ENCODE peak calls at places on chromosome 15, in six cellular contexts. One of them, this sample, is unnamed.

GRCh38 chr15:92623435-92623834 is 32.1 kb downstream of the FAM174B start:
- DNase-seq in activated naive CD4-positive, alpha-beta T cell: no peak
- DNase-seq in stimulated activated naive CD4-positive, alpha-beta T cell treated with Interleukin-2 at 50 U/mL for 16 hours: no peak
- DNase-seq in NCI-H69: peak
- DNase-seq in activated T-helper 9 cell treated with anti-CD3 and anti-CD28 coated beads, Interleukin-2, amount 50 U/mL, for 16 hours: no peak
- DNase-seq in stomach: no peak
- DNase-seq in this sample: no peak

GRCh38 chr15:64092864-64093626 is 593 bp downstream of the CIAO2A start:
- DNase-seq in activated T-helper 9 cell treated with anti-CD3 and anti-CD28 coated beads, Interleukin-2, amount 50 U/mL, for 16 hours: no peak
- DNase-seq in stimulated activated naive CD4-positive, alpha-beta T cell treated with Interleukin-2 at 50 U/mL for 16 hours: peak
- DNase-seq in activated naive CD4-positive, alpha-beta T cell: no peak
- DNase-seq in NCI-H69: peak
- DNase-seq in stomach: peak
- DNase-seq in this sample: peak

GRCh38 chr15:69951511-69952209 is 146.1 kb downstream of the TLE3 start:
- DNase-seq in NCI-H69: peak
- DNase-seq in stimulated activated naive CD4-positive, alpha-beta T cell treated with Interleukin-2 at 50 U/mL for 16 hours: no peak
- DNase-seq in activated T-helper 9 cell treated with anti-CD3 and anti-CD28 coated beads, Interleukin-2, amount 50 U/mL, for 16 hours: no peak
- DNase-seq in activated naive CD4-positive, alpha-beta T cell: no peak
- DNase-seq in stomach: no peak
- DNase-seq in this sample: no peak

GRCh38 chr15:101371081-101371480 is 76.0 kb upstream of the SNRPA1 start:
- DNase-seq in stimulated activated naive CD4-positive, alpha-beta T cell treated with Interleukin-2 at 50 U/mL for 16 hours: no peak
- DNase-seq in stomach: no peak
- DNase-seq in NCI-H69: no peak
- DNase-seq in activated T-helper 9 cell treated with anti-CD3 and anti-CD28 coated beads, Interleukin-2, amount 50 U/mL, for 16 hours: no peak
- DNase-seq in activated naive CD4-positive, alpha-beta T cell: no peak
- DNase-seq in this sample: no peak

GRCh38 chr15:31605467-31605931 is 278.9 kb downstream of the KLF13 start:
- DNase-seq in stimulated activated naive CD4-positive, alpha-beta T cell treated with Interleukin-2 at 50 U/mL for 16 hours: no peak
- DNase-seq in activated naive CD4-positive, alpha-beta T cell: no peak
- DNase-seq in activated T-helper 9 cell treated with anti-CD3 and anti-CD28 coated beads, Interleukin-2, amount 50 U/mL, for 16 hours: no peak
- DNase-seq in stomach: no peak
- DNase-seq in NCI-H69: peak
- DNase-seq in this sample: peak

GRCh38 chr15:51312132-51312531 is 26.3 kb downstream of the CYP19A1 start:
- DNase-seq in activated naive CD4-positive, alpha-beta T cell: no peak
- DNase-seq in activated T-helper 9 cell treated with anti-CD3 and anti-CD28 coated beads, Interleukin-2, amount 50 U/mL, for 16 hours: no peak
- DNase-seq in NCI-H69: peak
- DNase-seq in stomach: no peak
- DNase-seq in stimulated activated naive CD4-positive, alpha-beta T cell treated with Interleukin-2 at 50 U/mL for 16 hours: no peak
- DNase-seq in this sample: no peak

GRCh38 chr15:40198364-40199085 is 37.7 kb downstream of the BUB1B start:
- DNase-seq in stomach: no peak
- DNase-seq in NCI-H69: no peak
- DNase-seq in stimulated activated naive CD4-positive, alpha-beta T cell treated with Interleukin-2 at 50 U/mL for 16 hours: no peak
- DNase-seq in activated naive CD4-positive, alpha-beta T cell: no peak
- DNase-seq in activated T-helper 9 cell treated with anti-CD3 and anti-CD28 coated beads, Interleukin-2, amount 50 U/mL, for 16 hours: no peak
- DNase-seq in this sample: no peak

GRCh38 chr15:65245096-65245849 is 34.0 kb upstream of the CILP start:
- DNase-seq in stimulated activated naive CD4-positive, alpha-beta T cell treated with Interleukin-2 at 50 U/mL for 16 hours: no peak
- DNase-seq in activated naive CD4-positive, alpha-beta T cell: no peak
- DNase-seq in activated T-helper 9 cell treated with anti-CD3 and anti-CD28 coated beads, Interleukin-2, amount 50 U/mL, for 16 hours: no peak
- DNase-seq in stomach: no peak
- DNase-seq in NCI-H69: no peak
- DNase-seq in this sample: peak

GRCh38 chr15:45174577-45174976 is 13.2 kb downstream of the SHF start:
- DNase-seq in activated naive CD4-positive, alpha-beta T cell: no peak
- DNase-seq in stimulated activated naive CD4-positive, alpha-beta T cell treated with Interleukin-2 at 50 U/mL for 16 hours: no peak
- DNase-seq in activated T-helper 9 cell treated with anti-CD3 and anti-CD28 coated beads, Interleukin-2, amount 50 U/mL, for 16 hours: no peak
- DNase-seq in stomach: no peak
- DNase-seq in NCI-H69: no peak
- DNase-seq in this sample: no peak

GRCh38 chr15:96255599-96255998 is 74.9 kb upstream of the NR2F2 start:
- DNase-seq in activated naive CD4-positive, alpha-beta T cell: no peak
- DNase-seq in stomach: no peak
- DNase-seq in stimulated activated naive CD4-positive, alpha-beta T cell treated with Interleukin-2 at 50 U/mL for 16 hours: no peak
- DNase-seq in activated T-helper 9 cell treated with anti-CD3 and anti-CD28 coated beads, Interleukin-2, amount 50 U/mL, for 16 hours: no peak
- DNase-seq in NCI-H69: no peak
- DNase-seq in this sample: no peak

GRCh38 chr15:37094542-37095196 is 5.7 kb downstream of the MEIS2 start:
- DNase-seq in activated naive CD4-positive, alpha-beta T cell: no peak
- DNase-seq in NCI-H69: no peak
- DNase-seq in stomach: no peak
- DNase-seq in activated T-helper 9 cell treated with anti-CD3 and anti-CD28 coated beads, Interleukin-2, amount 50 U/mL, for 16 hours: no peak
- DNase-seq in stimulated activated naive CD4-positive, alpha-beta T cell treated with Interleukin-2 at 50 U/mL for 16 hours: no peak
- DNase-seq in this sample: no peak

GRCh38 chr15:27399236-27399635 is 428.3 kb downstream of the GABRG3 start:
- DNase-seq in stomach: no peak
- DNase-seq in activated naive CD4-positive, alpha-beta T cell: no peak
- DNase-seq in stimulated activated naive CD4-positive, alpha-beta T cell treated with Interleukin-2 at 50 U/mL for 16 hours: no peak
- DNase-seq in activated T-helper 9 cell treated with anti-CD3 and anti-CD28 coated beads, Interleukin-2, amount 50 U/mL, for 16 hours: no peak
- DNase-seq in NCI-H69: peak
- DNase-seq in this sample: peak

GRCh38 chr15:88628018-88628673 is 7.0 kb downstream of the AEN start:
- DNase-seq in stomach: no peak
- DNase-seq in activated naive CD4-positive, alpha-beta T cell: no peak
- DNase-seq in stimulated activated naive CD4-positive, alpha-beta T cell treated with Interleukin-2 at 50 U/mL for 16 hours: no peak
- DNase-seq in activated T-helper 9 cell treated with anti-CD3 and anti-CD28 coated beads, Interleukin-2, amount 50 U/mL, for 16 hours: no peak
- DNase-seq in NCI-H69: no peak
- DNase-seq in this sample: no peak

GRCh38 chr15:88377509-88377908 is 89.7 kb downstream of the MRPL46 start:
- DNase-seq in NCI-H69: no peak
- DNase-seq in activated T-helper 9 cell treated with anti-CD3 and anti-CD28 coated beads, Interleukin-2, amount 50 U/mL, for 16 hours: no peak
- DNase-seq in stomach: no peak
- DNase-seq in activated naive CD4-positive, alpha-beta T cell: no peak
- DNase-seq in stimulated activated naive CD4-positive, alpha-beta T cell treated with Interleukin-2 at 50 U/mL for 16 hours: no peak
- DNase-seq in this sample: no peak

GRCh38 chr15:48533982-48534381 is 111.5 kb downstream of the FBN1 start:
- DNase-seq in stimulated activated naive CD4-positive, alpha-beta T cell treated with Interleukin-2 at 50 U/mL for 16 hours: no peak
- DNase-seq in activated naive CD4-positive, alpha-beta T cell: no peak
- DNase-seq in stomach: no peak
- DNase-seq in activated T-helper 9 cell treated with anti-CD3 and anti-CD28 coated beads, Interleukin-2, amount 50 U/mL, for 16 hours: no peak
- DNase-seq in NCI-H69: no peak
- DNase-seq in this sample: peak

GRCh38 chr15:89157918-89158564 is 63.3 kb downstream of the RLBP1 start:
- DNase-seq in activated naive CD4-positive, alpha-beta T cell: no peak
- DNase-seq in stomach: no peak
- DNase-seq in stimulated activated naive CD4-positive, alpha-beta T cell treated with Interleukin-2 at 50 U/mL for 16 hours: no peak
- DNase-seq in NCI-H69: peak
- DNase-seq in activated T-helper 9 cell treated with anti-CD3 and anti-CD28 coated beads, Interleukin-2, amount 50 U/mL, for 16 hours: no peak
- DNase-seq in this sample: no peak

GRCh38 chr15:58715266-58715917 is 34.1 kb downstream of the ADAM10 start:
- DNase-seq in stimulated activated naive CD4-positive, alpha-beta T cell treated with Interleukin-2 at 50 U/mL for 16 hours: no peak
- DNase-seq in activated T-helper 9 cell treated with anti-CD3 and anti-CD28 coated beads, Interleukin-2, amount 50 U/mL, for 16 hours: no peak
- DNase-seq in activated naive CD4-positive, alpha-beta T cell: no peak
- DNase-seq in NCI-H69: no peak
- DNase-seq in stomach: no peak
- DNase-seq in this sample: no peak

GRCh38 chr15:63019539-63020109 is 22.9 kb upstream of the TPM1 start:
- DNase-seq in stomach: peak
- DNase-seq in stimulated activated naive CD4-positive, alpha-beta T cell treated with Interleukin-2 at 50 U/mL for 16 hours: no peak
- DNase-seq in activated naive CD4-positive, alpha-beta T cell: no peak
- DNase-seq in NCI-H69: peak
- DNase-seq in activated T-helper 9 cell treated with anti-CD3 and anti-CD28 coated beads, Interleukin-2, amount 50 U/mL, for 16 hours: no peak
- DNase-seq in this sample: peak

GRCh38 chr15:58947179-58947578 is 13.7 kb upstream of the SLTM start:
- DNase-seq in activated naive CD4-positive, alpha-beta T cell: no peak
- DNase-seq in NCI-H69: peak
- DNase-seq in activated T-helper 9 cell treated with anti-CD3 and anti-CD28 coated beads, Interleukin-2, amount 50 U/mL, for 16 hours: no peak
- DNase-seq in stomach: no peak
- DNase-seq in stimulated activated naive CD4-positive, alpha-beta T cell treated with Interleukin-2 at 50 U/mL for 16 hours: no peak
- DNase-seq in this sample: no peak

GRCh38 chr15:47505712-47506542 is 211.4 kb upstream of the SEMA6D start:
- DNase-seq in activated T-helper 9 cell treated with anti-CD3 and anti-CD28 coated beads, Interleukin-2, amount 50 U/mL, for 16 hours: no peak
- DNase-seq in activated naive CD4-positive, alpha-beta T cell: no peak
- DNase-seq in NCI-H69: peak
- DNase-seq in stimulated activated naive CD4-positive, alpha-beta T cell treated with Interleukin-2 at 50 U/mL for 16 hours: no peak
- DNase-seq in stomach: no peak
- DNase-seq in this sample: peak

GRCh38 chr15:82307714-82308081 is 41.6 kb downstream of the GOLGA6L10 start:
- DNase-seq in stimulated activated naive CD4-positive, alpha-beta T cell treated with Interleukin-2 at 50 U/mL for 16 hours: no peak
- DNase-seq in activated T-helper 9 cell treated with anti-CD3 and anti-CD28 coated beads, Interleukin-2, amount 50 U/mL, for 16 hours: no peak
- DNase-seq in stomach: no peak
- DNase-seq in activated naive CD4-positive, alpha-beta T cell: no peak
- DNase-seq in NCI-H69: no peak
- DNase-seq in this sample: no peak

GRCh38 chr15:98321916-98322315 is 326.4 kb upstream of the IGF1R start:
- DNase-seq in NCI-H69: no peak
- DNase-seq in stimulated activated naive CD4-positive, alpha-beta T cell treated with Interleukin-2 at 50 U/mL for 16 hours: no peak
- DNase-seq in activated naive CD4-positive, alpha-beta T cell: no peak
- DNase-seq in activated T-helper 9 cell treated with anti-CD3 and anti-CD28 coated beads, Interleukin-2, amount 50 U/mL, for 16 hours: no peak
- DNase-seq in stomach: no peak
- DNase-seq in this sample: peak

GRCh38 chr15:25783607-25784131 is 79.5 kb downstream of the ATP10A start:
- DNase-seq in activated T-helper 9 cell treated with anti-CD3 and anti-CD28 coated beads, Interleukin-2, amount 50 U/mL, for 16 hours: peak
- DNase-seq in activated naive CD4-positive, alpha-beta T cell: no peak
- DNase-seq in stomach: no peak
- DNase-seq in NCI-H69: no peak
- DNase-seq in stimulated activated naive CD4-positive, alpha-beta T cell treated with Interleukin-2 at 50 U/mL for 16 hours: peak
- DNase-seq in this sample: peak

GRCh38 chr15:43776718-43777292 is at the start of gene ELL3:
- DNase-seq in activated naive CD4-positive, alpha-beta T cell: peak
- DNase-seq in activated T-helper 9 cell treated with anti-CD3 and anti-CD28 coated beads, Interleukin-2, amount 50 U/mL, for 16 hours: peak
- DNase-seq in NCI-H69: peak
- DNase-seq in stimulated activated naive CD4-positive, alpha-beta T cell treated with Interleukin-2 at 50 U/mL for 16 hours: peak
- DNase-seq in stomach: peak
- DNase-seq in this sample: peak

GRCh38 chr15:65971741-65971995 is 102.4 kb downstream of the RAB11A start:
- DNase-seq in stimulated activated naive CD4-positive, alpha-beta T cell treated with Interleukin-2 at 50 U/mL for 16 hours: no peak
- DNase-seq in stomach: no peak
- DNase-seq in activated naive CD4-positive, alpha-beta T cell: no peak
- DNase-seq in activated T-helper 9 cell treated with anti-CD3 and anti-CD28 coated beads, Interleukin-2, amount 50 U/mL, for 16 hours: no peak
- DNase-seq in NCI-H69: no peak
- DNase-seq in this sample: no peak

GRCh38 chr15:99106417-99107220 is 1.7 kb downstream of the SYNM start:
- DNase-seq in stomach: no peak
- DNase-seq in NCI-H69: no peak
- DNase-seq in activated naive CD4-positive, alpha-beta T cell: no peak
- DNase-seq in stimulated activated naive CD4-positive, alpha-beta T cell treated with Interleukin-2 at 50 U/mL for 16 hours: no peak
- DNase-seq in activated T-helper 9 cell treated with anti-CD3 and anti-CD28 coated beads, Interleukin-2, amount 50 U/mL, for 16 hours: no peak
- DNase-seq in this sample: peak

GRCh38 chr15:72319985-72320671 is at the start of gene CELF6:
- DNase-seq in stomach: peak
- DNase-seq in activated T-helper 9 cell treated with anti-CD3 and anti-CD28 coated beads, Interleukin-2, amount 50 U/mL, for 16 hours: peak
- DNase-seq in NCI-H69: peak
- DNase-seq in activated naive CD4-positive, alpha-beta T cell: peak
- DNase-seq in stimulated activated naive CD4-positive, alpha-beta T cell treated with Interleukin-2 at 50 U/mL for 16 hours: peak
- DNase-seq in this sample: peak

GRCh38 chr15:32029862-32030781 is at the start of gene CHRNA7:
- DNase-seq in NCI-H69: peak
- DNase-seq in activated naive CD4-positive, alpha-beta T cell: no peak
- DNase-seq in stimulated activated naive CD4-positive, alpha-beta T cell treated with Interleukin-2 at 50 U/mL for 16 hours: no peak
- DNase-seq in activated T-helper 9 cell treated with anti-CD3 and anti-CD28 coated beads, Interleukin-2, amount 50 U/mL, for 16 hours: no peak
- DNase-seq in stomach: peak
- DNase-seq in this sample: peak

GRCh38 chr15:56942118-56942517 is 23.7 kb downstream of the TCF12 start:
- DNase-seq in NCI-H69: no peak
- DNase-seq in stimulated activated naive CD4-positive, alpha-beta T cell treated with Interleukin-2 at 50 U/mL for 16 hours: no peak
- DNase-seq in stomach: no peak
- DNase-seq in activated T-helper 9 cell treated with anti-CD3 and anti-CD28 coated beads, Interleukin-2, amount 50 U/mL, for 16 hours: no peak
- DNase-seq in activated naive CD4-positive, alpha-beta T cell: no peak
- DNase-seq in this sample: no peak

This sample was measured in left kidney.